ENCODE peak calls at places on chromosome X, in four cellular contexts. F is NT2/D1, A is suprapubic skin, N is astrocyte of the spinal cord. X is an unnamed sample.

GRCh38 chrX:106932960-106933537 is 12.8 kb downstream of the CLDN2 start:
- DNase-seq in N (no peak), A (no peak), F (no peak), X (peak)

GRCh38 chrX:118660085-118660484 is 67.3 kb upstream of the IL13RA1 start:
- DNase-seq in N (no peak), F (no peak), A (no peak), X (no peak)

GRCh38 chrX:9765737-9766098 is at the start of gene GPR143:
- DNase-seq in F (no peak), N (no peak), A (no peak), X (no peak)

GRCh38 chrX:20067709-20068315 is 48.9 kb downstream of the MAP7D2 start:
- DNase-seq in A (peak), N (peak), F (no peak), X (peak)

GRCh38 chrX:106917830-106918500 is 2.2 kb upstream of the CLDN2 start:
- DNase-seq in F (no peak), A (no peak), N (peak), X (peak)

GRCh38 chrX:75986980-75987379 is 185.9 kb upstream of the PBDC1 start:
- DNase-seq in F (no peak), A (no peak), N (no peak), X (no peak)

GRCh38 chrX:71534773-71535544 is 2.1 kb downstream of the OGT start:
- DNase-seq in F (no peak), N (no peak), A (no peak), X (no peak)

GRCh38 chrX:20309796-20310195 is 43.1 kb upstream of the RPS6KA3 start:
- DNase-seq in A (no peak), F (no peak), N (no peak), X (no peak)

GRCh38 chrX:9797961-9798360 is 11.7 kb downstream of the SHROOM2 start:
- DNase-seq in N (no peak), F (no peak), A (no peak), X (no peak)

GRCh38 chrX:20267924-20268701 is 1.4 kb upstream of the RPS6KA3 start:
- DNase-seq in N (peak), A (peak), F (no peak), X (no peak)

GRCh38 chrX:9821581-9821980 is 35.4 kb downstream of the SHROOM2 start:
- DNase-seq in N (no peak), F (no peak), A (no peak), X (no peak)

GRCh38 chrX:153922932-153923857 is 2.9 kb downstream of the ARHGAP4 start:
- DNase-seq in A (peak), F (no peak), N (peak), X (peak)

DNA sequence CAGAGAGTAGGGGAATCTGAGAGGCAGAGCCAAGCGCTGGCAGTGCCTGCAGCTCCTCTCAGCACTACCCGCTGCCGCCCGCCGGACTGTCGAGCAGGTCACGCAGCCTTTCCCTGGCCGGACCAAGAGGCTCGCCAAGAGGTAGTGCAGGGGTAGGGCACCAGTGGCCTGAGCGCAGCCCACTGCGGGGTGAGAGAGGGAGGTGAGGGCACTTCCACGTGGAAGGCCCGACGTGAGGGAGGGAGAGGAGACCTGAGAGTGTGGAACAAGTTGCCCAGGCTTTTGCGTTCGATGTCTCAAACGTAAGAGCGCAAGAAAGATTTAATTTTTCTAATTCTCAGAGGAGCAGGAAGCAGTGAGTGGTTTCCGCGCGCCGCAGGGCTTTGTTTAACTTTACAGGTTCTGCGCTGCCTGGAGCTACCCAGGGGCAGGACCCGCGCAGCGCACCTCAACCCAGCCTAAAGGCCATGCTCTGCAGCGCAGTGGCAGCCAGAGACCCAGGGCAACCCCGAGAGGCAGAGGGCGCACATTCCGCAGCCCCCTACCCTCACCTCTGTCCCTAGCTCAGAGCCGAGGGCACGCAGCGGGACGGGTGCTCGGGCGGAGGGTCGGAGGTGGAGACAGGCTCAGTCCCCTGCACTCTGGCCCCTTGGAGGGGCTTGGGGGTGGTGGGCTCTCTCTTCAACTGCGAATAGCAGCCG is 14.9 kb downstream of the ARHGAP36 start:
- DNase-seq in A (no peak), N (no peak), F (no peak), X (no peak)
- H3K4me3 ChIP-seq in A (no peak), N (no peak), F (no peak), X (no peak)

GRCh38 chrX:115364625-115365024 is 75.1 kb downstream of the LUZP4 start:
- DNase-seq in N (peak), A (no peak), F (no peak), X (no peak)

GRCh38 chrX:115367455-115367854 is 77.9 kb downstream of the LUZP4 start:
- DNase-seq in N (peak), F (no peak), A (no peak), X (peak)

GRCh38 chrX:115360220-115360781 is 70.8 kb downstream of the LUZP4 start:
- DNase-seq in F (no peak), A (no peak), N (no peak), X (peak)

GRCh38 chrX:115366535-115366934 is 77.0 kb downstream of the LUZP4 start:
- DNase-seq in F (no peak), A (no peak), N (no peak), X (no peak)

GRCh38 chrX:115362334-115363095 is 73.0 kb downstream of the LUZP4 start:
- DNase-seq in A (no peak), F (no peak), N (peak), X (peak)
- H3K4me3 ChIP-seq in A (no peak), F (no peak), N (no peak), X (no peak)

GRCh38 chrX:152635941-152636340 is 1.8 kb upstream of the GABRQ start:
- DNase-seq in A (no peak), N (peak), F (no peak), X (peak)

GRCh38 chrX:152639426-152639825 is 1.7 kb downstream of the GABRQ start:
- DNase-seq in A (no peak), F (no peak), N (no peak), X (no peak)

GRCh38 chrX:152640039-152640818 is 2.5 kb downstream of the GABRQ start:
- DNase-seq in N (peak), A (no peak), F (no peak), X (peak)

GRCh38 chrX:152638443-152638904 is 779 bp downstream of the GABRQ start:
- DNase-seq in A (no peak), N (no peak), F (no peak), X (no peak)

GRCh38 chrX:152637649-152638442 is at the start of gene GABRQ:
- DNase-seq in F (peak), N (peak), A (no peak), X (peak)
- H3K4me3 ChIP-seq in F (peak), N (peak), A (peak), X (no peak)

GRCh38 chrX:40087574-40088298 is 10.0 kb downstream of the BCOR start:
- DNase-seq in F (no peak), A (no peak), N (no peak), X (no peak)
- H3K4me3 ChIP-seq in F (peak), A (no peak), N (no peak), X (no peak)

DNA sequence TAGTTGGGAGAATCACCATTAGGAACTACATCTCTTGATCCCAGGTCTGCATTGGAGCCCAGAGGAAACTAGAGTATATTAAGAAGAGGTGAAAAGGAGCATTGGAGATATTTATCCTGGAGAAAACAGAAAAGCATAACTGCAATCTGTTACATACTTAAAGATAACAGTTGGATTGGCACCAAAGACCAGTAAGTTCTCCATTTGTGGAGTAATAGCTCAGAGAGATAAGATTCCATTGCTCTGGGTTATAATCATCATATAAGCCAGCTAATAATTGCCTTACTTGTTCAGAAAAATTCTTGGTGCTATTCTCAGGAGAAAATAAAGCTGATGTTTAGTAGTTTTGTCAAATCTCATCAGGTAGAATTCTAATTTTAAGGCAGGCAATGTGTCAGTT is 20.6 kb downstream of the GRPR start:
- DNase-seq in F (no peak), A (no peak), N (no peak), X (no peak)
- H3K4me3 ChIP-seq in F (no peak), A (no peak), N (no peak), X (no peak)

GRCh38 chrX:125395626-125396025 is 76.0 kb downstream of the TEX13C start:
- DNase-seq in F (no peak), A (no peak), N (no peak), X (no peak)

GRCh38 chrX:125398959-125399440 is 79.3 kb downstream of the TEX13C start:
- DNase-seq in A (no peak), N (no peak), F (no peak), X (no peak)

GRCh38 chrX:125394449-125394848 is 74.8 kb downstream of the TEX13C start:
- DNase-seq in A (no peak), F (no peak), N (no peak), X (no peak)
- H3K4me3 ChIP-seq in A (no peak), F (no peak), N (no peak), X (no peak)

GRCh38 chrX:56231706-56232105 is 450 bp upstream of the KLF8 start:
- DNase-seq in N (no peak), A (no peak), F (no peak), X (no peak)

GRCh38 chrX:56228914-56229313 is 3.2 kb upstream of the KLF8 start:
- DNase-seq in N (no peak), A (no peak), F (no peak), X (peak)

GRCh38 chrX:56233100-56233499 is 944 bp downstream of the KLF8 start:
- DNase-seq in F (no peak), N (no peak), A (no peak), X (peak)

GRCh38 chrX:56232221-56233082 is at the start of gene KLF8:
- DNase-seq in N (no peak), F (peak), A (peak), X (peak)

DNA sequence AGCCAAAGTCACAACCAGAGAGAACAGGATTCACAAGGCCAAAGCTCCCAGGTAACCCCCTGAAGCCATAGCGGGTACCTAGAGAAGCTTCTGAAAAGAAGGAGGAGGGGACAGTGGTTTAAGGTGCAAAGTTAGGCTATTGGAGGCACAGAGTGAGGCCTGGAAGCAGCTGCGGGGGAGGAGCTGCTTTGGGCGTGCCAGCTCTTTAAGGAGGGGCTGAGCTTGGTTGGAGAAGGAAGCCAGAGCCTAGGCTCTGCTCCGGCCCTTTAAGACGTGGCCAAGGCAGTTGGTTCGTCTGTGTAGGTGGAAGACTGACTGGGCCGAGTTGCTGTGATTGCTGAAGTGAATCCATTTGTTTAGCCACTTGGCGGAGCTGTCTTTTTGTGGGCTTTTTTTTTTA is 1.5 kb downstream of the KLF8 start:
- DNase-seq in F (peak), N (peak), A (peak), X (peak)
- H3K4me3 ChIP-seq in F (peak), N (no peak), A (peak), X (peak)

GRCh38 chrX:11678174-11678573 is 12.5 kb upstream of the ARHGAP6 start:
- DNase-seq in N (no peak), F (no peak), A (no peak), X (no peak)

GRCh38 chrX:11667286-11667685 is 1.6 kb upstream of the ARHGAP6 start:
- DNase-seq in A (no peak), N (no peak), F (no peak), X (no peak)

GRCh38 chrX:11670316-11670715 is 4.6 kb upstream of the ARHGAP6 start:
- DNase-seq in A (no peak), F (no peak), N (no peak), X (no peak)

DNA sequence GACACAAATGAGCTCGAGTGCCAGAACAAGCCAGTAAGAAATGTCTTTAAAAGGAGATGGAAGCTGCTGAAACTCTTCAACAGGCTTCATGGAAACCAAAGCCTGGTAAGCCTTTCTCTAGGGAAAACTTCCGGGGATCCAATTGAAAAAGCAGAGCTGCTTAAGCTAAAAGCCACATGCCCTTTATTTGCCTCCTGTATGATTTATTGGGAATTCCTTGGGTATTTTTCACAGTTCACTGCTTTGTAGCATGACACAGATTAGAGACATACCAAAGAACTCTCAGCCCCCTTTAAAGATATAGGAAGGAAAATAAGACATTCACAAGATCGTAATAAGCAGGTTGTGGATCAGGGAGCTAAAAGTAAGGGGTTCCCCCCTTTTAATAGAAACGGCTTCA is 6.5 kb upstream of the ARHGAP6 start:
- DNase-seq in A (no peak), F (no peak), N (no peak), X (no peak)
- H3K4me3 ChIP-seq in A (no peak), F (no peak), N (no peak), X (no peak)

X was measured in fibroblast of mammary gland.